ENCODE peak calls at places on chromosomes 2 and 18, in eight cellular contexts. W, P, V, Z, O, L, S and I are unnamed samples. For H3K4me1, the result is how much of the 10 kb centered on the place peaks cover.

GRCh38 chr18:35038881-35039491 is 2.2 kb upstream of the MAPRE2 start:
- DNase-seq in O (no peak), V (no peak), W (no peak), S (no peak), P (no peak), Z (no peak), L (no peak), I (no peak)

GRCh38 chr2:72937356-72937669 is 20.0 kb downstream of the EMX1 start:
- DNase-seq in Z (no peak), P (peak), L (no peak), S (no peak), W (no peak), O (no peak), V (no peak), I (no peak)

GRCh38 chr2:200168641-200169265 is 137.7 kb upstream of the SPATS2L start:
- DNase-seq in O (no peak), L (no peak), P (no peak), V (no peak), W (no peak), S (no peak), Z (no peak), I (no peak)

GRCh38 chr2:145635706-145636427 is 1115.9 kb upstream of the ZEB2 start:
- DNase-seq in L (no peak), W (no peak), O (no peak), Z (no peak), S (no peak), V (no peak), P (no peak), I (no peak)

GRCh38 chr2:237702439-237703397 is 75.3 kb downstream of the LRRFIP1 start:
- DNase-seq in Z (peak), L (no peak), V (peak), S (no peak), P (peak), O (no peak), W (peak), I (no peak)

GRCh38 chr2:94759211-94759610 is 112.0 kb upstream of the TEKT4 start:
- DNase-seq in L (no peak), W (no peak), O (no peak), P (no peak), Z (no peak), V (no peak), S (peak), I (peak)

GRCh38 chr2:10208736-10209135 is 86.2 kb downstream of the RRM2 start:
- DNase-seq in Z (no peak), S (no peak), V (no peak), P (no peak), O (no peak), W (no peak), L (no peak), I (no peak)

GRCh38 chr18:6728318-6728717 is 1.2 kb upstream of the ARHGAP28 start:
- DNase-seq in S (no peak), W (no peak), L (no peak), Z (no peak), P (no peak), V (no peak), O (no peak), I (peak)

GRCh38 chr2:85975581-85975980 is 86.8 kb upstream of the ST3GAL5 start:
- DNase-seq in P (no peak), S (no peak), V (no peak), L (no peak), Z (no peak), O (no peak), W (no peak), I (no peak)

GRCh38 chr2:164014068-164014577 is 278.3 kb upstream of the FIGN start:
- DNase-seq in P (no peak), W (no peak), L (no peak), S (no peak), V (no peak), O (no peak), Z (peak), I (no peak)

GRCh38 chr2:105774781-105775337 is 30.1 kb downstream of the NCK2 start:
- DNase-seq in O (no peak), P (no peak), V (no peak), W (no peak), Z (no peak), L (no peak), S (no peak), I (no peak)

GRCh38 chr2:239296020-239296932 is 104.5 kb downstream of the HDAC4 start:
- DNase-seq in P (peak), V (peak), W (peak), O (no peak), S (no peak), Z (no peak), L (no peak), I (peak)

GRCh38 chr18:48703418-48703817 is 164.6 kb downstream of the CTIF start:
- DNase-seq in Z (no peak), L (no peak), O (no peak), W (no peak), P (no peak), V (no peak), S (no peak), I (no peak)

GRCh38 chr2:201118957-201119848 is 3.2 kb downstream of the CFLAR start:
- DNase-seq in O (no peak), S (peak), L (no peak), Z (no peak), P (no peak), W (no peak), V (peak), I (peak)

GRCh38 chr2:195029804-195030654 is 627.0 kb upstream of the SLC39A10 start:
- DNase-seq in W (no peak), O (no peak), L (no peak), P (no peak), Z (no peak), S (no peak), V (no peak), I (no peak)

GRCh38 chr2:55357907-55358306 is 61.7 kb downstream of the CCDC88A start:
- DNase-seq in W (no peak), V (no peak), S (no peak), Z (no peak), L (no peak), P (no peak), O (no peak), I (no peak)

GRCh38 chr2:154329510-154329909 is 369.0 kb upstream of the KCNJ3 start:
- DNase-seq in O (no peak), P (no peak), S (no peak), L (no peak), Z (no peak), W (no peak), V (no peak), I (no peak)

GRCh38 chr2:96112501-96113366 is 3.6 kb downstream of the ADRA2B start:
- DNase-seq in O (peak), P (peak), V (no peak), W (no peak), L (no peak), S (no peak), Z (peak), I (no peak)

GRCh38 chr2:29777164-29777563 is 144.2 kb downstream of the ALK start:
- DNase-seq in Z (no peak), L (no peak), V (peak), W (no peak), O (no peak), P (no peak), S (no peak), I (no peak)

GRCh38 chr2:72864500-72864899 is 22.7 kb upstream of the SPR start:
- DNase-seq in O (no peak), L (no peak), Z (no peak), W (no peak), P (no peak), V (no peak), S (peak), I (no peak)

GRCh38 chr18:11323359-11323819 is 174.0 kb upstream of the PIEZO2 start:
- DNase-seq in Z (no peak), S (no peak), V (peak), W (peak), P (no peak), O (no peak), L (no peak), I (peak)

GRCh38 chr2:170886391-170886790 is 42.7 kb upstream of the GORASP2 start:
- DNase-seq in S (peak), O (no peak), P (no peak), Z (no peak), V (no peak), L (no peak), W (no peak), I (no peak)

GRCh38 chr18:56789004-56789888 is 138.1 kb downstream of the WDR7 start:
- DNase-seq in W (no peak), Z (no peak), V (peak), O (no peak), L (no peak), P (no peak), S (no peak), I (peak)

GRCh38 chr2:36993841-36994620 is 27.7 kb upstream of the STRN start:
- DNase-seq in W (no peak), L (no peak), O (no peak), P (no peak), S (no peak), V (no peak), Z (no peak), I (no peak)

GRCh38 chr2:83471708-83472107 is 987.4 kb downstream of the SUCLG1 start:
- DNase-seq in Z (no peak), S (no peak), P (no peak), W (no peak), L (no peak), V (no peak), O (no peak), I (no peak)

GRCh38 chr2:56969513-56969912 is 785.7 kb downstream of the CCDC85A start:
- DNase-seq in L (no peak), P (no peak), S (no peak), W (no peak), O (no peak), V (no peak), Z (no peak), I (no peak)

GRCh38 chr2:43009448-43009847 is 217.0 kb downstream of the ZFP36L2 start:
- DNase-seq in O (no peak), Z (no peak), W (no peak), V (no peak), P (peak), L (no peak), S (no peak), I (no peak)

GRCh38 chr2:62423235-62423634 is 82.8 kb downstream of the TMEM17 start:
- DNase-seq in V (no peak), O (no peak), L (no peak), P (no peak), W (no peak), Z (no peak), S (no peak), I (peak)

GRCh38 chr2:107025869-107026380 is 140.0 kb upstream of the ST6GAL2 start:
- DNase-seq in P (no peak), V (peak), Z (no peak), L (no peak), W (no peak), S (no peak), O (no peak), I (no peak)

GRCh38 chr2:112304298-112304941 is 29.0 kb downstream of the ZC3H6 start:
- DNase-seq in W (no peak), P (no peak), S (no peak), O (no peak), L (no peak), V (no peak), Z (no peak), I (no peak)

GRCh38 chr2:235939471-235939870 is 228.7 kb downstream of the GBX2 start:
- DNase-seq in S (no peak), W (no peak), V (no peak), P (no peak), Z (no peak), L (no peak), O (no peak), I (no peak)

GRCh38 chr2:122105885-122106221 is 350.4 kb downstream of the TSN start:
- DNase-seq in O (no peak), L (no peak), P (no peak), Z (no peak), W (no peak), S (no peak), V (no peak), I (peak)

GRCh38 chr2:62297642-62298010 is 101.7 kb downstream of the B3GNT2 start:
- DNase-seq in L (no peak), S (no peak), V (no peak), P (no peak), Z (no peak), W (no peak), O (no peak), I (peak)

GRCh38 chr2:85827879-85828569 is 60.8 kb downstream of the ST3GAL5 start:
- DNase-seq in V (no peak), Z (no peak), O (no peak), L (no peak), W (no peak), P (no peak), S (no peak), I (no peak)

GRCh38 chr2:86308356-86308755 is 29.1 kb downstream of the REEP1 start:
- DNase-seq in P (no peak), S (no peak), W (no peak), V (no peak), Z (no peak), O (no peak), L (no peak), I (no peak)

GRCh38 chr2:190765386-190766173 is 115.0 kb upstream of the GLS start:
- DNase-seq in P (no peak), V (no peak), S (peak), O (no peak), W (no peak), Z (no peak), L (no peak), I (no peak)

GRCh38 chr2:128685841-128686497 is 367.3 kb upstream of the HS6ST1 start:
- DNase-seq in W (no peak), O (no peak), P (no peak), Z (no peak), L (peak), S (no peak), V (no peak), I (no peak)

GRCh38 chr18:63154350-63155152 is 165.0 kb downstream of the BCL2 start:
- DNase-seq in S (no peak), V (no peak), L (no peak), O (no peak), P (no peak), Z (no peak), W (no peak), I (no peak)

GRCh38 chr18:63150326-63150725 is 169.2 kb downstream of the BCL2 start:
- DNase-seq in P (no peak), W (no peak), Z (no peak), S (no peak), L (no peak), O (no peak), V (no peak), I (no peak)

GRCh38 chr18:63152791-63153190 is 166.8 kb downstream of the BCL2 start:
- DNase-seq in V (no peak), O (no peak), S (no peak), P (no peak), W (no peak), L (no peak), Z (no peak), I (no peak)

GRCh38 chr18:63150942-63151421 is 168.6 kb downstream of the BCL2 start:
- DNase-seq in L (no peak), P (no peak), O (no peak), W (no peak), S (no peak), Z (no peak), V (no peak), I (no peak)

DNA sequence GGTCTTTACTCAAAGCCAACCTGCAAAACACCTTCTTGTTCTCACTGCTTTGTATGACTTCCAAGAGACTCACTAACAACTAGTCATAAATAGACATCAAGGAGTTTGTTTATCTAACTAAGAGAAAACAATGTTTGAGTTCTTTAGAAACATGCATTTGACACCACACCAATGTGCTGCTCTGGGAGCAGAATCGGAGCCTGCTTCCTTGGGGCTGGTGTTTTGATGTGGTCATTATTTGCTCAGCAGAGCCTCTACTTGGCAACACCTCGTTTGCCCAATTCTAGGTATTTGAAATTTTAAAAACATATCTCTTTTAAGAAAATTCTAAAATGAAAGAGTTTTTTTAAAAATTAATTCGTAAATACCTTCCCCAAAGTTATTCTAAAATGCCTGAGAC is 167.5 kb downstream of the BCL2 start:
- DNase-seq in Z (no peak), L (no peak), V (no peak), W (no peak), O (no peak), P (no peak), S (peak), I (no peak)
- H3K4me1 ChIP-seq in Z (under half), L (under half), V (under half), W (under half), O (under half), P (under half), S (under half), I (under half)

GRCh38 chr18:10131036-10131774 is 217.4 kb downstream of the VAPA start:
- DNase-seq in Z (no peak), L (no peak), V (peak), S (no peak), W (no peak), P (no peak), O (no peak), I (peak)
- H3K4me3 ChIP-seq in Z (peak), L (no peak), V (no peak), S (no peak), W (no peak), P (no peak), O (no peak), I (peak)

DNA sequence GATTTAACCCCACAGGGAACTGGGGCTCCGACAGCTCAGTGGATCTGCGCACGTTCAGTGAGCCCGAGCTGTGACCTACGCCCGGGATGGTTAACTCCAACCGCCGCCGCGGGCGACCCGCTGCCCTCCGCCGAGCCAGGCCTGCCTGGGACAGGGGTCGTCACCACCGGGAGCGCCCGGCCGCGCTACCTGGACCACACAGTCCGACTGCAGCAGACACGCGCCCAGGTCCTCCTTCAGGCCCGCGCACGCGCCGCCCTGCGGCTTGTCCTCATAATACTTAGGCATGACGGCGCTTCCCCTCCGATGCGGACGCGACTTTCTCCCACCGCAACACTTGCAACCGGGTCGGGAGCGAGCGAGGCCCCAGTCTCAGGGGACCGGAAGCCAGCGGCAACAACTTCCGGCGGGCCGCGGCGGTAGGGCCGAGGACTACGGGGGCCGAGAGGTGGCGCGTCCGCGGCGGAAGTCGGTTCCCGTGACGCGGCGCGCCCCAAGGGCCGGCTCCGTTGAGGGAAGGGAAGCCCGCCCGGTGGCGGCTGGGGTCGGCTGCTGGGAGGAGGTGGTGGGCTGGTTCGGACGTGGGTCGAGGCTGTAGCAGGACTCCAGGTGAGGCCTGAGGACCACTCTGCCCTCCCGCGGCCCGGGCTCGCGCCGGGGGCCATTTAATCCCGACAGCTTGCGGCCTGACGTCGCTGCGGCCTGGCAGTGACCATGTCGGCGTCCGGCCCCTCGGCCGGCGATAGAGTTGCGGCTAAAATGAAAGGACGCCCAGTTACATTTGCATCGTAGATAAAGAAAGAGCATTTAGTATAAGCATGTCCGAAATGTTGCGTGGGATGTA is at the start of the genes COA5 and UNC50:
- DNase-seq in W (peak), L (peak), O (peak), V (peak), P (peak), S (peak), Z (peak), I (peak)
- TF ChIP-seq CTCF in W (no peak), L (no peak), O (no peak), V (peak), P (no peak), S (peak), Z (peak), I (no peak)

GRCh38 chr2:99436874-99437273 is 52.9 kb downstream of the REV1 start:
- DNase-seq in Z (no peak), S (no peak), O (no peak), W (no peak), P (no peak), L (no peak), V (no peak), I (no peak)
- H3K4me1 ChIP-seq in Z (under half), S (under half), O (under half), W (under half), P (under half), L (under half), V (under half), I (under half)